ENCODE peak calls at places on chromosomes 13 and 19, in five cellular contexts. N is transverse colon, V is fibroblast of pulmonary artery, Z is brain microvascular endothelial cell, U is AG04450. B is an unnamed sample.
A peak's percentile ranks its signal among the peaks of the same experiment; 100 is the strongest.

GRCh38 chr13:106372199-106373160 is 163.0 kb downstream of the EFNB2 start:
- DNase-seq in U (no peak), V (peak; percentile 59), Z (peak; percentile 63), N (no peak), B (peak; percentile 76)

GRCh38 chr13:102983496-102983895 is 82.7 kb downstream of the SLC10A2 start:
- DNase-seq in U (no peak), N (no peak), V (no peak), Z (peak; percentile 29), B (peak; percentile 51)

GRCh38 chr19:18274303-18274775 is at the start of gene IQCN:
- DNase-seq in V (peak; percentile 36), U (no peak), Z (peak; percentile 29), N (peak; percentile 66), B (peak; percentile 48)

GRCh38 chr19:42252365-42253244 is 2.3 kb downstream of the ERF start:
- DNase-seq in U (no peak), N (no peak), Z (no peak), V (peak; percentile 50), B (peak; percentile 56)

GRCh38 chr13:103250071-103250470 is 183.9 kb upstream of the SLC10A2 start:
- DNase-seq in V (no peak), N (no peak), Z (no peak), U (no peak), B (no peak)

GRCh38 chr13:94020833-94021232 is 458.6 kb downstream of the DCT start:
- DNase-seq in U (no peak), N (no peak), V (no peak), Z (no peak), B (no peak)

GRCh38 chr19:15304140-15304705 is 28.1 kb downstream of the BRD4 start:
- DNase-seq in N (no peak), U (no peak), V (no peak), Z (no peak), B (peak; percentile 45)

GRCh38 chr13:70579941-70580340 is 471.7 kb upstream of the KLHL1 start:
- DNase-seq in N (no peak), U (no peak), Z (no peak), V (no peak), B (no peak)

GRCh38 chr13:50957620-50958019 is 48.0 kb downstream of the RNASEH2B start:
- DNase-seq in U (no peak), Z (no peak), V (no peak), N (no peak), B (no peak)

GRCh38 chr19:1251503-1252220 is 3.3 kb downstream of the MIDN start:
- DNase-seq in Z (no peak), U (no peak), V (no peak), N (peak; percentile 52), B (peak; percentile 70)

GRCh38 chr19:44705502-44706010 is 6.6 kb downstream of the CEACAM16 start:
- DNase-seq in N (no peak), U (no peak), Z (no peak), V (no peak), B (no peak)

GRCh38 chr13:44573071-44573470 is 3.1 kb downstream of the TSC22D1 start:
- DNase-seq in Z (no peak), U (no peak), N (no peak), V (no peak), B (no peak)
- H3K4me3 ChIP-seq in Z (peak overlapping the region; percentile 87), U (peak overlapping the region; percentile 83), N (no peak overlapping the region), V (peak overlapping the region; percentile 86), B (peak overlapping the region; percentile 5)

GRCh38 chr13:46721054-46721453 is 75.9 kb downstream of the ESD start:
- DNase-seq in V (peak; percentile 68), U (peak; percentile 16), Z (peak; percentile 56), N (peak; percentile 39), B (peak; percentile 61)
- TF ChIP-seq CTCF in V (peak; percentile 60), U (peak; percentile 66), Z (peak; percentile 66), N (peak; percentile 64), B (peak; percentile 61)

GRCh38 chr13:52599037-52599852 is 43.0 kb upstream of the HNRNPA1L2 start:
- DNase-seq in U (no peak), Z (peak; percentile 60), V (peak; percentile 79), N (no peak), B (peak; percentile 18)
- H3K4me3 ChIP-seq in U (peak overlapping the region; percentile 65), Z (peak overlapping the region; percentile 61), V (peak overlapping the region; percentile 50), N (peak overlapping the region; percentile 54), B (peak overlapping the region; percentile 59)

GRCh38 chr19:51904331-51905165 is at the start of gene ZNF649:
- DNase-seq in V (peak; percentile 88), Z (peak; percentile 81), U (peak; percentile 62), N (peak; percentile 84), B (peak; percentile 84)

GRCh38 chr19:51903192-51903591 is 1.6 kb downstream of the ZNF649 start:
- DNase-seq in V (no peak), N (no peak), U (no peak), Z (no peak), B (no peak)

GRCh38 chr19:51901860-51902259 is 3.0 kb downstream of the ZNF649 start:
- DNase-seq in U (no peak), Z (no peak), V (no peak), N (no peak), B (no peak)
- TF ChIP-seq CTCF in U (no peak), Z (peak; percentile 2), V (no peak), N (no peak), B (no peak)

GRCh38 chr19:46392837-46393236 is 20.5 kb downstream of the CCDC8 start:
- DNase-seq in U (no peak), Z (no peak), V (no peak), N (no peak), B (peak; percentile 46)
- H3K4me3 ChIP-seq in U (no peak overlapping the region), Z (no peak overlapping the region), V (no peak overlapping the region), N (no peak overlapping the region), B (no peak overlapping the region)

GRCh38 chr19:39435499-39436349 is at the start of gene RPS16:
- DNase-seq in V (peak; percentile 98), U (peak; percentile 93), N (peak; percentile 99), Z (peak; percentile 95), B (peak; percentile 98)
- TF ChIP-seq CTCF in V (no peak), U (no peak), N (no peak), Z (peak; percentile 4), B (no peak)

DNA sequence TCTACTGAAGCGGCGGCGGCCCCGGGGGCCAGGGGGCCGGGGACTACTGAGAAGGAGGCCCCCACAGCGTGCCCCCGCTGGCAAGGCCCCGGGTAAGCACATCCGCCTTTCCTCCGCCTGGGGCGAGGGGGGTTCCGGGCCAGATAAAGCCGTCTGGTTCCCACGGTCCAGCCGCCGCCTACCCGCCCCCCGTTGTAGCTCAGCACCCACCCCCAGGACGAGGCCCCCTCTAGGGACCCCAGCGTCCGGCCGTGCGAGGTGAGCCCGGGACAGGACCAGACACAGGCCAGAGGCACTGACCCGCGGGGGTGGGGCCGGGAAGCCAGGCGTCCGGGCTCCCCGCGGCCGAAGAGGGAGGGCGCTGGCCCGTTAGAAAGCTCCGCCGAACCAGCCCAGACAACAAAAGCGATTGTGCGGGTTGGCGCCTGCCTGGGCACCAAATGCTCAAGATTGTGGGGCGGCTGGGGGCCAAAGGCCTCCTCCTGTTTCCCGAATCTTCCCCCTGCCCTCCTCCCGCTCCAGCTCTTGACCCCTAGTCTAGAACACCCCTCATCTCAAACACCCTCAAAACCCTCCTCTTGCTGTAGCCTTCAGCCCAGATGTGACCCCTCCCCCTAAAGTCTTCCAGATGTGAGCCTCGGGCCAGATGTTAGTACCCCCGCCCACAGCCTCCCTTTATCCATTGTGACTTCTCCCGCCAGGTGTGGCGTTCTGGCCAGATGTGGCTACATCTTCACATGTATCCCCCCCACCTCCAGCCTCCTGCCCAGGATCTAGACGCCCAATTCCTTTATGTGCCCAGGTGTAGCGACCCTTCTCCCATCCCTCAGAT is 867 bp upstream of the LTBP4 start:
- DNase-seq in U (no peak), N (no peak), Z (no peak), V (no peak), B (no peak)
- H3K4me3 ChIP-seq in U (no peak overlapping the region), N (no peak overlapping the region), Z (no peak overlapping the region), V (no peak overlapping the region), B (no peak overlapping the region)

GRCh38 chr19:7327802-7328201 is 20.9 kb upstream of the ARHGEF18 start:
- DNase-seq in Z (no peak), U (no peak), V (no peak), N (no peak), B (no peak)

GRCh38 chr19:7326105-7326877 is 22.4 kb upstream of the ARHGEF18 start:
- DNase-seq in N (peak; percentile 74), U (no peak), V (peak; percentile 21), Z (peak; percentile 10), B (peak; percentile 33)

GRCh38 chr19:7331446-7331845 is 17.3 kb upstream of the ARHGEF18 start:
- DNase-seq in N (no peak), Z (no peak), U (no peak), V (no peak), B (no peak)

GRCh38 chr19:7333198-7334118 is 15.3 kb upstream of the ARHGEF18 start:
- DNase-seq in Z (no peak), N (no peak), U (no peak), V (peak; percentile 77), B (peak; percentile 5)

GRCh38 chr19:7328647-7329046 is 20.1 kb upstream of the ARHGEF18 start:
- DNase-seq in Z (no peak), U (no peak), V (no peak), N (no peak), B (no peak)
- TF ChIP-seq CTCF in Z (no peak), U (no peak), V (no peak), N (no peak), B (no peak)

GRCh38 chr19:58296086-58296485 is 9.1 kb upstream of the ERVK3-1 start:
- DNase-seq in U (no peak), V (no peak), Z (no peak), N (no peak), B (peak; percentile 16)
- H3K4me3 ChIP-seq in U (no peak overlapping the region), V (no peak overlapping the region), Z (no peak overlapping the region), N (no peak overlapping the region), B (no peak overlapping the region)

B was measured in fibroblast of villous mesenchyme.